ENCODE peak calls at places on chromosomes 7 and 10, in four cellular contexts. One of them, this sample, is unnamed. For H3K36me3 and H3K4me1, the result is how much of the 10 kb centered on the place peaks cover.

GRCh38 chr10:60809157-60809556 is 30.9 kb downstream of the CDK1 start:
- DNase-seq in IMR-90: peak
- DNase-seq in heart right ventricle: no peak
- DNase-seq in CD8-positive, alpha-beta T cell: no peak
- DNase-seq in this sample: no peak

GRCh38 chr10:70308121-70309060 is 24.6 kb upstream of the NPFFR1 start:
- DNase-seq in CD8-positive, alpha-beta T cell: no peak
- DNase-seq in heart right ventricle: no peak
- DNase-seq in IMR-90: no peak
- DNase-seq in this sample: peak

GRCh38 chr7:81584667-81585066 is 185.2 kb downstream of the HGF start:
- DNase-seq in CD8-positive, alpha-beta T cell: no peak
- DNase-seq in IMR-90: no peak
- DNase-seq in heart right ventricle: no peak
- DNase-seq in this sample: no peak

GRCh38 chr7:132190683-132191082 is 385.6 kb downstream of the PLXNA4 start:
- DNase-seq in CD8-positive, alpha-beta T cell: no peak
- DNase-seq in heart right ventricle: no peak
- DNase-seq in IMR-90: no peak
- DNase-seq in this sample: no peak

GRCh38 chr7:150379590-150380379 is 655 bp downstream of the ZNF775 start:
- DNase-seq in IMR-90: no peak
- DNase-seq in heart right ventricle: no peak
- DNase-seq in CD8-positive, alpha-beta T cell: no peak
- DNase-seq in this sample: no peak

GRCh38 chr10:3803295-3803883 is 18.4 kb upstream of the KLF6 start:
- DNase-seq in CD8-positive, alpha-beta T cell: no peak
- DNase-seq in IMR-90: peak
- DNase-seq in heart right ventricle: no peak
- DNase-seq in this sample: no peak

GRCh38 chr10:7776777-7777176 is 11.0 kb downstream of the KIN start:
- DNase-seq in CD8-positive, alpha-beta T cell: no peak
- DNase-seq in IMR-90: no peak
- DNase-seq in heart right ventricle: no peak
- DNase-seq in this sample: no peak

GRCh38 chr10:122154733-122155366 is 116.2 kb upstream of the BTBD16 start:
- DNase-seq in IMR-90: peak
- DNase-seq in heart right ventricle: peak
- DNase-seq in CD8-positive, alpha-beta T cell: no peak
- DNase-seq in this sample: no peak

GRCh38 chr10:127464561-127464960 is 84.5 kb upstream of the NPS start:
- DNase-seq in heart right ventricle: no peak
- DNase-seq in CD8-positive, alpha-beta T cell: no peak
- DNase-seq in IMR-90: no peak
- DNase-seq in this sample: no peak

GRCh38 chr7:30047124-30047523 is 18.9 kb downstream of the PLEKHA8 start:
- DNase-seq in heart right ventricle: no peak
- DNase-seq in IMR-90: no peak
- DNase-seq in CD8-positive, alpha-beta T cell: no peak
- DNase-seq in this sample: no peak

GRCh38 chr10:17029581-17030271 is 99.9 kb downstream of the CUBN start:
- DNase-seq in CD8-positive, alpha-beta T cell: peak
- DNase-seq in IMR-90: peak
- DNase-seq in heart right ventricle: peak
- DNase-seq in this sample: no peak

GRCh38 chr7:150648358-150649083 is 16.3 kb upstream of the GIMAP6 start:
- DNase-seq in IMR-90: no peak
- DNase-seq in heart right ventricle: no peak
- DNase-seq in CD8-positive, alpha-beta T cell: no peak
- DNase-seq in this sample: no peak

GRCh38 chr10:12418000-12418399 is 68.7 kb downstream of the CAMK1D start:
- DNase-seq in CD8-positive, alpha-beta T cell: no peak
- DNase-seq in IMR-90: peak
- DNase-seq in heart right ventricle: peak
- DNase-seq in this sample: peak

GRCh38 chr7:46356365-46356764 is 435.3 kb upstream of the IGFBP3 start:
- DNase-seq in CD8-positive, alpha-beta T cell: no peak
- DNase-seq in IMR-90: no peak
- DNase-seq in heart right ventricle: no peak
- DNase-seq in this sample: no peak

GRCh38 chr10:90319188-90319914 is 538.5 kb downstream of the HTR7 start:
- DNase-seq in CD8-positive, alpha-beta T cell: no peak
- DNase-seq in heart right ventricle: no peak
- DNase-seq in IMR-90: peak
- DNase-seq in this sample: no peak

GRCh38 chr10:29084908-29085307 is 204.0 kb upstream of the LYZL1 start:
- DNase-seq in heart right ventricle: no peak
- DNase-seq in IMR-90: no peak
- DNase-seq in CD8-positive, alpha-beta T cell: no peak
- DNase-seq in this sample: no peak

GRCh38 chr7:136652635-136653370 is 215.6 kb upstream of the CHRM2 start:
- DNase-seq in IMR-90: peak
- DNase-seq in heart right ventricle: no peak
- DNase-seq in CD8-positive, alpha-beta T cell: no peak
- DNase-seq in this sample: no peak

GRCh38 chr10:4851846-4852245 is 25.8 kb downstream of the AKR1E2 start:
- DNase-seq in CD8-positive, alpha-beta T cell: no peak
- DNase-seq in IMR-90: no peak
- DNase-seq in heart right ventricle: peak
- DNase-seq in this sample: no peak

GRCh38 chr10:101354584-101355070 is 662 bp downstream of the BTRC start:
- DNase-seq in IMR-90: no peak
- DNase-seq in heart right ventricle: no peak
- DNase-seq in CD8-positive, alpha-beta T cell: no peak
- DNase-seq in this sample: no peak

GRCh38 chr10:29688230-29688634 is 53.5 kb upstream of the SVIL start:
- DNase-seq in heart right ventricle: no peak
- DNase-seq in CD8-positive, alpha-beta T cell: no peak
- DNase-seq in IMR-90: no peak
- DNase-seq in this sample: no peak

GRCh38 chr10:97771913-97772823 is at the start of gene SFRP5:
- DNase-seq in CD8-positive, alpha-beta T cell: no peak
- DNase-seq in heart right ventricle: no peak
- DNase-seq in IMR-90: no peak
- DNase-seq in this sample: peak

GRCh38 chr7:84176716-84177115 is 17.9 kb downstream of the SEMA3A start:
- DNase-seq in IMR-90: peak
- DNase-seq in heart right ventricle: no peak
- DNase-seq in CD8-positive, alpha-beta T cell: no peak
- DNase-seq in this sample: no peak

GRCh38 chr10:121536271-121536918 is 61.8 kb downstream of the FGFR2 start:
- DNase-seq in heart right ventricle: no peak
- DNase-seq in IMR-90: no peak
- DNase-seq in CD8-positive, alpha-beta T cell: no peak
- DNase-seq in this sample: no peak

GRCh38 chr10:14329609-14330246 is 996 bp downstream of the FRMD4A start:
- DNase-seq in heart right ventricle: no peak
- DNase-seq in CD8-positive, alpha-beta T cell: no peak
- DNase-seq in IMR-90: peak
- DNase-seq in this sample: no peak

GRCh38 chr7:151272410-151272809 is 23.9 kb upstream of the SMARCD3 start:
- DNase-seq in IMR-90: no peak
- DNase-seq in CD8-positive, alpha-beta T cell: no peak
- DNase-seq in heart right ventricle: no peak
- DNase-seq in this sample: no peak

GRCh38 chr10:72320676-72321247 is 34.0 kb downstream of the DNAJB12 start:
- DNase-seq in IMR-90: peak
- DNase-seq in CD8-positive, alpha-beta T cell: no peak
- DNase-seq in heart right ventricle: no peak
- DNase-seq in this sample: peak

GRCh38 chr7:32507416-32507815 is 12.1 kb downstream of the AVL9 start:
- DNase-seq in heart right ventricle: no peak
- DNase-seq in CD8-positive, alpha-beta T cell: no peak
- DNase-seq in IMR-90: no peak
- DNase-seq in this sample: no peak

GRCh38 chr10:10782603-10783002 is 235.1 kb upstream of the CELF2 start:
- DNase-seq in IMR-90: peak
- DNase-seq in heart right ventricle: no peak
- DNase-seq in CD8-positive, alpha-beta T cell: no peak
- DNase-seq in this sample: no peak

GRCh38 chr7:122902751-122903495 is 16.7 kb upstream of the CADPS2 start:
- DNase-seq in heart right ventricle: no peak
- DNase-seq in CD8-positive, alpha-beta T cell: no peak
- DNase-seq in IMR-90: no peak
- DNase-seq in this sample: no peak

GRCh38 chr7:96676901-96677300 is 32.7 kb downstream of the SEM1 start:
- DNase-seq in CD8-positive, alpha-beta T cell: no peak
- DNase-seq in IMR-90: no peak
- DNase-seq in heart right ventricle: no peak
- DNase-seq in this sample: no peak

GRCh38 chr10:8278099-8278498 is 223.6 kb downstream of the GATA3 start:
- DNase-seq in IMR-90: no peak
- DNase-seq in CD8-positive, alpha-beta T cell: no peak
- DNase-seq in heart right ventricle: no peak
- DNase-seq in this sample: no peak

GRCh38 chr7:151427705-151428392 is 12.1 kb downstream of the CRYGN start:
- DNase-seq in CD8-positive, alpha-beta T cell: no peak
- DNase-seq in IMR-90: no peak
- DNase-seq in heart right ventricle: no peak
- DNase-seq in this sample: no peak

GRCh38 chr10:79152423-79152817 is 83.7 kb downstream of the ZMIZ1 start:
- DNase-seq in CD8-positive, alpha-beta T cell: no peak
- DNase-seq in heart right ventricle: no peak
- DNase-seq in IMR-90: no peak
- DNase-seq in this sample: no peak

GRCh38 chr10:79149662-79150443 is 81.1 kb downstream of the ZMIZ1 start:
- DNase-seq in heart right ventricle: peak
- DNase-seq in IMR-90: peak
- DNase-seq in CD8-positive, alpha-beta T cell: peak
- DNase-seq in this sample: peak

GRCh38 chr10:79148452-79149344 is 79.9 kb downstream of the ZMIZ1 start:
- DNase-seq in CD8-positive, alpha-beta T cell: no peak
- DNase-seq in IMR-90: peak
- DNase-seq in heart right ventricle: peak
- DNase-seq in this sample: peak

GRCh38 chr10:79149345-79149661 is 80.5 kb downstream of the ZMIZ1 start:
- DNase-seq in heart right ventricle: no peak
- DNase-seq in CD8-positive, alpha-beta T cell: no peak
- DNase-seq in IMR-90: no peak
- DNase-seq in this sample: no peak

DNA sequence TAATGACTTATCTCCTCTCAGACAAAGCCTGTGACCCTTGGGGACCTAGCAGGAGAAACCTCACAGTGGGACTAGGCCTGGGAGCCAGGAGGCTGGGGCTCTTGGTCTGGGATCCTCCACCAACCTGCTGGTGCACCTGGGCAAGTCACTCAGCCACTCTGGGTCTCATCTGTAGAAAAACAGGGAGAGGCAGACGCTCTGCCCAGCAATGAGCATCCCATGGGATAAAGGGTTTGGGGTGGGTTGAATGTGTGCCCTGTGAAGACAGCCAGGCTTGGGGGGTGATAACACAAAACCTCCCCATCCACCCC is 81.6 kb downstream of the ZMIZ1 start:
- DNase-seq in heart right ventricle: no peak
- DNase-seq in IMR-90: no peak
- DNase-seq in CD8-positive, alpha-beta T cell: no peak
- DNase-seq in this sample: no peak
- H3K4me3 ChIP-seq in heart right ventricle: no peak
- H3K4me3 ChIP-seq in IMR-90: no peak
- H3K4me3 ChIP-seq in CD8-positive, alpha-beta T cell: no peak
- H3K4me3 ChIP-seq in this sample: no peak

DNA sequence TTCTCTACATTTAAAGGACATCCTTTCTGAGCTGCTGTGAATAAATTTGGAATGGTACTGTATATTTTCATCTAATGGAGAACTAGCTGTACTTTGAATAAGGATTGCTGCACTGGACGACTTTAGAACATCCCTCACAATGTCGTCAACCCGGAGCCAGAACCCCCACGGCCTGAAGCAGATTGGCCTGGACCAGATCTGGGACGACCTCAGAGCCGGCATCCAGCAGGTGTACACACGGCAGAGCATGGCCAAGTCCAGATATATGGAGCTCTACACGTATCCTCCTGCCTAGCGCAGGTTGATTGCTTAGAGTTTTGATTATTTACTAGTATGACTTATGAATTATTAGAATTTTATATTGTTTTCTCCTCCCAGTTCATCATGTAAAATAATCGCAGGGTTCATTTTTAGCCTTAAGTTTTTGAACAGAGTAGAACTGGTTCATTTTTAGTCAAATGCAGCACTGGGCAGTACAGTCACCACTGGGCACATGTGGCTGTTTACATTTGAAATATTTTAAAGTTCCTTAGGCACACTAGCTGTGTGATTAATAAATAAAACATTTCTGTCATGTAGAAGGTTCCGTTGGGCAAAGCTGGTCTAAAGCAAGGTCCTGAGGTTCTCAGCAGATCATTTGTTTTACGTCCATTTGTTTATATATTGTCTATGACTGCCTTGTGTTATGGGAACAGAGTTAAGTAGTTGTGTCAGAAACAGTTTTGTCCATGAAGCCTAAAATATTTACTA is 31.5 kb downstream of the CUL1 start:
- DNase-seq in IMR-90: peak
- DNase-seq in heart right ventricle: no peak
- DNase-seq in CD8-positive, alpha-beta T cell: no peak
- DNase-seq in this sample: no peak
- H3K36me3 ChIP-seq in IMR-90: under half
- H3K36me3 ChIP-seq in heart right ventricle: half or more
- H3K36me3 ChIP-seq in CD8-positive, alpha-beta T cell: under half
- H3K36me3 ChIP-seq in this sample: under half

DNA sequence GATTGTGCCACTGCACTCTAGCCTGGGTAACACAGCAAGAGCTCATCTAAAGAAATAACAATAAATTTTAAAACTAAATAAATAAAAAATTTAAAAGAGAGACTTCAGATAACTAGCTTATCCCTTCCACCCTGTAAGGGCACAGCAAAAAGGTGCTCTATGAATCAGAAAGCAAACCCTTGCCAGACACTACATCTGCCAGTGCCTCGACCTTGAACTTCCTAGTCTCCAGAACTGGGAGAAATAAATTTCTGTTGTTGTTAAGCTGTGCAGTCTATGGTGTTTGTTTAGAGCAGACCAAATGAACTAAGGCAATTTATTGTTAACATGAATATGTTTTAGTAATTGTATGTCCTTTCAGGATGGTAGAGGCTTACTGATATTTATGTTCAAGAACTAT is 174.9 kb upstream of the TRIM24 start:
- DNase-seq in heart right ventricle: no peak
- DNase-seq in CD8-positive, alpha-beta T cell: no peak
- DNase-seq in IMR-90: no peak
- DNase-seq in this sample: no peak
- H3K4me1 ChIP-seq in heart right ventricle: under half
- H3K4me1 ChIP-seq in CD8-positive, alpha-beta T cell: under half
- H3K4me1 ChIP-seq in IMR-90: under half
- H3K4me1 ChIP-seq in this sample: under half

DNA sequence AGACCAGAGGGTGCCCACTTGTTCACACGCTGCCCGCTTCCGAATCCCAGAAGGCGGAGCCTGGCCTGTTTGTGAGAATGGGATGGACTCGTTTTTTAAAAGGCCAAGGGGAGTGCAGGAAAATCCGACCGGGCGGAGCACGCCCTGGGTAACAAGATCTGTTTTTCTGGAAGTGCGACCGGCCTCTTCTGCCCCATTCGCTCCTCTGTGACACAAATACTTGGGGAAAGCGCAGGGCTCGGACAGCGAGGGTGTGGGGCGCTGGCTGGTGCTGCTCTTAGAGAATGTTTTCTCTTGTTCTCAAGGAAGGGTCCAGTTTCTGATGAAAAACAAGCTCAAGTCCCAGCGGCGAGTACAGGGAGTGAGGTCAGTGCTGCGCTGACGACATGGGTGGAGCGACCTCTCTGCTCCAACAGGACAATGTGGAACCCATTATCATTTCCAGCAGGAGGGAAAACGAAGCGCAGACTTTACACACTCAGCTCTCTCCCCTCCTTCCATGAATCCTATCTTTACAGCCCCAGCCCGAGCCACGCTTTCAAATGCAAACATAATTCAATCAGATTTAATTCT is 1.3 kb downstream of the RADIL start:
- DNase-seq in CD8-positive, alpha-beta T cell: no peak
- DNase-seq in IMR-90: peak
- DNase-seq in heart right ventricle: peak
- DNase-seq in this sample: no peak
- H3K4me3 ChIP-seq in CD8-positive, alpha-beta T cell: no peak
- H3K4me3 ChIP-seq in IMR-90: peak
- H3K4me3 ChIP-seq in heart right ventricle: peak
- H3K4me3 ChIP-seq in this sample: peak

This sample was measured in Peyer's patch.